ENCODE peak calls at places on chromosomes 3 and 15, in four cellular contexts. B, V, E and Z are unnamed samples.

GRCh38 chr3:66450389-66451022 is 50.3 kb downstream of the LRIG1 start:
- DNase-seq in B (peak; percentile 37), V (no peak), E (no peak), Z (peak; percentile 59)

GRCh38 chr3:43053291-43053690 is 52.6 kb downstream of the POMGNT2 start:
- DNase-seq in B (no peak), V (no peak), E (no peak), Z (no peak)

GRCh38 chr3:13459605-13460340 is 20.3 kb upstream of the HDAC11 start:
- DNase-seq in B (no peak), V (no peak), E (no peak), Z (no peak)

GRCh38 chr15:35680951-35681350 is 135.0 kb upstream of the DPH6 start:
- DNase-seq in B (no peak), V (no peak), E (no peak), Z (no peak)

GRCh38 chr15:83153288-83153687 is 45.8 kb downstream of the TM6SF1 start:
- DNase-seq in B (no peak), V (no peak), E (no peak), Z (no peak)

GRCh38 chr3:142999881-143000280 is 1.5 kb upstream of the U2SURP start:
- DNase-seq in B (no peak), V (no peak), E (no peak), Z (no peak)

GRCh38 chr3:197801801-197802504 is 10.9 kb downstream of the LRCH3 start:
- DNase-seq in B (no peak), V (peak; percentile 32), E (no peak), Z (no peak)

GRCh38 chr3:43017038-43017437 is 37.9 kb downstream of the GASK1A start:
- DNase-seq in B (no peak), V (no peak), E (no peak), Z (no peak)

GRCh38 chr3:127689266-127689860 is 16.6 kb downstream of the ABTB1 start:
- DNase-seq in B (peak; percentile 2), V (no peak), E (no peak), Z (no peak)

GRCh38 chr3:175956964-175957363 is 1097.8 kb downstream of the NAALADL2 start:
- DNase-seq in B (no peak), V (no peak), E (no peak), Z (no peak)

GRCh38 chr3:41101231-41101630 is 98.1 kb upstream of the CTNNB1 start:
- DNase-seq in B (no peak), V (no peak), E (no peak), Z (no peak)

GRCh38 chr3:82685761-82686160 is 924.3 kb upstream of the GBE1 start:
- DNase-seq in B (no peak), V (no peak), E (no peak), Z (no peak)

GRCh38 chr15:76812381-76812780 is 92.8 kb downstream of the SCAPER start:
- DNase-seq in B (no peak), V (no peak), E (no peak), Z (no peak)

GRCh38 chr3:150736316-150736719 is 26.7 kb downstream of the SIAH2 start:
- DNase-seq in B (no peak), V (no peak), E (no peak), Z (no peak)

GRCh38 chr15:78620021-78620838 is 566 bp downstream of the CHRNA3 start:
- DNase-seq in B (no peak), V (no peak), E (peak; percentile 70), Z (no peak)

GRCh38 chr3:161108840-161109239 is 3.7 kb upstream of the B3GALNT1 start:
- DNase-seq in B (no peak), V (no peak), E (no peak), Z (no peak)

GRCh38 chr3:168427830-168428471 is 332.2 kb upstream of the GOLIM4 start:
- DNase-seq in B (no peak), V (no peak), E (no peak), Z (no peak)

GRCh38 chr3:114380233-114380645 is 86.4 kb downstream of the TIGIT start:
- DNase-seq in B (peak; percentile 65), V (no peak), E (no peak), Z (peak; percentile 73)

GRCh38 chr15:77966540-77967290 is 110.8 kb downstream of the TBC1D2B start:
- DNase-seq in B (no peak), V (peak; percentile 43), E (peak; percentile 92), Z (peak; percentile 45)

GRCh38 chr3:140341817-140342403 is 336.0 kb upstream of the TRIM42 start:
- DNase-seq in B (no peak), V (no peak), E (no peak), Z (no peak)

GRCh38 chr15:25678498-25678865 is 184.6 kb downstream of the ATP10A start:
- DNase-seq in B (no peak), V (no peak), E (no peak), Z (no peak)

GRCh38 chr15:77546050-77546501 is 86.6 kb downstream of the LINGO1 start:
- DNase-seq in B (no peak), V (no peak), E (peak; percentile 46), Z (no peak)

GRCh38 chr3:11271986-11272904 is at the start of gene ATG7:
- DNase-seq in B (peak; percentile 95), V (peak; percentile 98), E (peak; percentile 95), Z (peak; percentile 94)

GRCh38 chr3:186509423-186509822 is 34.8 kb downstream of the CRYGS start:
- DNase-seq in B (no peak), V (no peak), E (no peak), Z (no peak)

GRCh38 chr3:72444642-72445223 is 403.5 kb downstream of the SHQ1 start:
- DNase-seq in B (no peak), V (no peak), E (no peak), Z (no peak)

GRCh38 chr15:69783211-69783610 is 314.5 kb downstream of the TLE3 start:
- DNase-seq in B (no peak), V (no peak), E (no peak), Z (no peak)

GRCh38 chr3:29486917-29487316 is 206.0 kb downstream of the RBMS3 start:
- DNase-seq in B (no peak), V (no peak), E (no peak), Z (no peak)

GRCh38 chr15:58551764-58552504 is 120.1 kb downstream of the LIPC start:
- DNase-seq in B (no peak), V (no peak), E (no peak), Z (no peak)

GRCh38 chr3:169546368-169546767 is 117.1 kb downstream of the MECOM start:
- DNase-seq in B (no peak), V (no peak), E (no peak), Z (no peak)

GRCh38 chr3:77795013-77795412 is 755.1 kb downstream of the ROBO2 start:
- DNase-seq in B (no peak), V (no peak), E (no peak), Z (no peak)

GRCh38 chr3:122928396-122929187 is 99.0 kb downstream of the SEMA5B start:
- DNase-seq in B (no peak), V (no peak), E (no peak), Z (no peak)

GRCh38 chr3:12841970-12842328 is 584 bp upstream of the RPL32 start:
- DNase-seq in B (no peak), V (no peak), E (no peak), Z (no peak)

GRCh38 chr3:195078891-195079440 is 192.0 kb downstream of the XXYLT1 start:
- DNase-seq in B (no peak), V (no peak), E (no peak), Z (no peak)

GRCh38 chr3:4565806-4566501 is 72.8 kb downstream of the ITPR1 start:
- DNase-seq in B (no peak), V (no peak), E (no peak), Z (no peak)

GRCh38 chr15:40045572-40046217 is 6.7 kb upstream of the SRP14 start:
- DNase-seq in B (no peak), V (no peak), E (no peak), Z (no peak)

GRCh38 chr3:127819656-127820055 is 2.7 kb downstream of the MGLL start:
- DNase-seq in B (no peak), V (no peak), E (no peak), Z (no peak)

DNA sequence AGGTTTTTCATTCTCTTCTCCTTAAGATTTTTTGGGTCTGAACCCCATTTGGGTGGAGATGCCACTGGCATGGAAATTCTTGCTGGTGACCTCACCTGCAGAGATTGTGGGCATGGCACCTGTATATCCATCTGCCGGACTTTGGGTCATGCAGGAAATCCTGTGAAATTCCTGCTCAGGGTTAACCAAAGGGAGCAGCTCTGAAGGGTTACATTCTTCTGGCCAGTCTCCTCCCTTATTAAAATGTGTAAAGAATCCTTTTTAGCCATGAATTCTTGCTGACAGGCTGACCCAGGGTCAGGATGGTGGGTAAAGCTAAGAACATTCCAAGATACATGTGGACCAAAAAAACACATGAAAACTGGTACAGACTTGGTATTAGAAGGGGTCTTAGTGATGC is 27.4 kb downstream of the ARHGEF26 start:
- DNase-seq in B (no peak), V (no peak), E (no peak), Z (no peak)
- H3K27ac ChIP-seq in B (no peak overlapping the region), V (no peak overlapping the region), E (no peak overlapping the region), Z (no peak overlapping the region)

DNA sequence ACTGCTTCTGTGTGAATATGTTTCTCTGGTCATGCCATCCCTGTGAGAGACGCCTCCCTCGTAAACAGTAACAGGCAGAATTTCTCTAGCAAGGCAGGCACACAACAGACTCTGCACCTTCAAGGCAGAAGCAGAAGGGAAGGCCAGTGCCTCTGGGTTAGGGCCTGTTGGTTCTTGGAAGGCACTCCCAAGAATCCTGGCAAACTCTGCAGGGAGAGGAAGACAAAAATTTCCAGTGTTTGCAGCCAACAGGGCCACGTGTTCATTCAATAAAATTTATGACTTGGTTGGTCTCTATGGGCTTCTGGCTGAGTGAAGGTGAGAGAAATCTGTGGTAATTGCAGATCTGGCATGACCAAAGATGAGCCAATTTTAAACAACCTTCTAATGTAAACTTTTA is 39.3 kb downstream of the NFKBIZ start:
- DNase-seq in B (no peak), V (no peak), E (no peak), Z (no peak)
- H3K27ac ChIP-seq in B (no peak overlapping the region), V (no peak overlapping the region), E (no peak overlapping the region), Z (no peak overlapping the region)

DNA sequence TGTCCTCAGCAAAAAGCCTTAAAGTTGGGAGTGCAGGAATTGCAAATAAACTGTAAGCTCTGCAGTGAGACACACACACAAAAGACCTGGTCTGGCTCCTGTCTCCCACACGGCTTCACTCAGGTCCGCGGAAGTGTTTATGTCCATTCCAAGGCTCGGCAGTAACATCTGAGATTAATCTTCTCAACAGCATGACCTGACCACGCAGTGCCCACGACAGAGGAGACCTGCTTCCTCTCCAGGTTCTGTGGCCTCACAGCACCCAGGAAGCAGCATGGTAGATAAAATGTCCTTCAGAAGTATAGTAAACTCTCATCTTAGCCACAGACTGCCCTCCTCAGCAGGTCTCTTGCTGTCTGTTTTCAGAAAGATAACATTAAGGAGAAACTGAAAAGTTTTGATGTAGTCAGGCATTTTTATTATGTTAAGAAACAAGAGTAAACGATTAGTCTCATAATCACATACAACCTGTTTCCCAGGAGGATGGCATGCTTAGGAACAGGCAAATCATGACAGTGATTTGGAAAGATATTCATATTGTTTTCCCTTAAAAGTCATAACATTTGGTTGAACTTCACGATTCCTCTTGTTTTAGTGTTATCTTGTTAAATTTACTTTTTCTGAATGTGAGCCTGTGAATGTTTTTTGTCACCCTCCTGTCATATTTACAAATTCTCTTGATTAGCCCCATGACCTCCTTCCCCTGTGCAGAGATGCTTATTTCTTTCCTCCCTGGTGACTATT is 34.6 kb downstream of the CD200R1L start:
- DNase-seq in B (no peak), V (no peak), E (no peak), Z (peak; percentile 25)
- H3K27ac ChIP-seq in B (peak overlapping the region; percentile 76), V (no peak overlapping the region), E (peak overlapping the region; percentile 82), Z (no peak overlapping the region)

DNA sequence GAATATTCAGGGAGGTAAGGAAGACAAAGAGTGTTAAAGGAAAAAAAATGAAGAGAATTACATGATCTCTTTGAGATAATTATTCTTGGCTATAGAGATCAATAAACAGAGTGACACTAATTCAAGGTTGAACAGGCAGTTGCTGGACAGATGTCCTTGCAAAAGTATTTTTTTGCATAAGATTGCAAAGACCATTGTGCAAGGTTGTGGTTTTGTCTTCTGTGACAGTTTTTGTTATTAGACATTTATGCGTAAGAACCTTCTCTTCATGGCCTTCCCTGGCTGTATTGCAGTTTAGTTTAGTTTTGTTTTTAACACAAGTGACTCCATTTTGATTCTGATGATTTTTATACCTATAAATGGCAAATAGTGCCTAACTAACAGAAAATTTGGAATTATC is 682.8 kb upstream of the ARPP21 start:
- DNase-seq in B (no peak), V (no peak), E (no peak), Z (no peak)
- H3K27ac ChIP-seq in B (no peak overlapping the region), V (no peak overlapping the region), E (no peak overlapping the region), Z (no peak overlapping the region)